ENCODE peak calls at places on chromosomes 2 and 18, in four cellular contexts. I, E, D and T are unnamed samples.

GRCh38 chr2:50014168-50014567 is 859.9 kb upstream of the FSHR start:
- DNase-seq in I (no peak), E (no peak), D (no peak), T (no peak)

GRCh38 chr2:88709117-88709739 is 17.8 kb downstream of the RPIA start:
- DNase-seq in I (no peak), E (no peak), D (no peak), T (no peak)

GRCh38 chr18:23884712-23885375 is 129.7 kb upstream of the TTC39C start:
- DNase-seq in I (no peak), E (no peak), D (no peak), T (peak)

GRCh38 chr18:27645929-27646328 is 460.8 kb upstream of the CHST9 start:
- DNase-seq in I (no peak), E (no peak), D (no peak), T (no peak)

GRCh38 chr2:28544915-28545589 is 49.2 kb downstream of the PLB1 start:
- DNase-seq in I (no peak), E (no peak), D (no peak), T (peak)

GRCh38 chr18:58223717-58224424 is 179.8 kb downstream of the NEDD4L start:
- DNase-seq in I (no peak), E (no peak), D (peak), T (peak)

GRCh38 chr2:240250985-240251847 is 110.8 kb upstream of the OTOS start:
- DNase-seq in I (no peak), E (no peak), D (no peak), T (peak)

GRCh38 chr2:185970148-185970852 is 231.7 kb downstream of the FSIP2 start:
- DNase-seq in I (no peak), E (no peak), D (no peak), T (peak)

GRCh38 chr2:23835988-23836387 is 90.9 kb downstream of the ATAD2B start:
- DNase-seq in I (no peak), E (no peak), D (no peak), T (no peak)

GRCh38 chr2:196291418-196291817 is 120.0 kb upstream of the STK17B start:
- DNase-seq in I (no peak), E (no peak), D (no peak), T (no peak)

GRCh38 chr2:84694088-84694622 is 177.9 kb downstream of the DNAH6 start:
- DNase-seq in I (no peak), E (no peak), D (no peak), T (no peak)

GRCh38 chr2:28163028-28163427 is 229.6 kb upstream of the FOSL2 start:
- DNase-seq in I (no peak), E (no peak), D (no peak), T (no peak)

GRCh38 chr2:174827371-174828369 is 63.4 kb upstream of the CHRNA1 start:
- DNase-seq in I (no peak), E (no peak), D (no peak), T (no peak)

GRCh38 chr2:9710311-9710710 is 79.5 kb upstream of the YWHAQ start:
- DNase-seq in I (no peak), E (no peak), D (no peak), T (no peak)

GRCh38 chr2:15673919-15674636 is 82.4 kb downstream of the DDX1 start:
- DNase-seq in I (no peak), E (no peak), D (no peak), T (peak)

GRCh38 chr2:85399183-85399455 is 11.0 kb downstream of the CAPG start:
- DNase-seq in I (no peak), E (no peak), D (no peak), T (no peak)

GRCh38 chr2:10079192-10079930 is 850 bp downstream of the CYS1 start:
- DNase-seq in I (no peak), E (no peak), D (peak), T (no peak)

GRCh38 chr2:143708682-143709081 is 579.5 kb downstream of the ARHGAP15 start:
- DNase-seq in I (no peak), E (no peak), D (no peak), T (no peak)

GRCh38 chr2:64599469-64599868 is 54.2 kb downstream of the SERTAD2 start:
- DNase-seq in I (no peak), E (no peak), D (no peak), T (peak)

GRCh38 chr2:182946949-182947348 is 80.5 kb upstream of the FRZB start:
- DNase-seq in I (no peak), E (no peak), D (no peak), T (no peak)

GRCh38 chr2:120682654-120683053 is 53.0 kb upstream of the GLI2 start:
- DNase-seq in I (no peak), E (no peak), D (no peak), T (no peak)

GRCh38 chr2:14634223-14634884 is 1.8 kb downstream of the LRATD1 start:
- DNase-seq in I (peak), E (no peak), D (peak), T (peak)

GRCh38 chr2:61275575-61276184 is 113.7 kb downstream of the C2orf74 start:
- DNase-seq in I (no peak), E (no peak), D (no peak), T (no peak)

GRCh38 chr2:219969508-219969907 is 342.1 kb downstream of the SLC4A3 start:
- DNase-seq in I (no peak), E (no peak), D (no peak), T (no peak)

GRCh38 chr2:230738924-230739323 is 26.3 kb downstream of the CAB39 start:
- DNase-seq in I (no peak), E (no peak), D (no peak), T (peak)

GRCh38 chr18:22913861-22914260 is 19.3 kb upstream of the RBBP8 start:
- DNase-seq in I (no peak), E (no peak), D (no peak), T (no peak)

GRCh38 chr2:237590272-237591020 is at the start of gene RAB17:
- DNase-seq in I (no peak), E (no peak), D (no peak), T (peak)

GRCh38 chr18:9066358-9066757 is 36.1 kb upstream of the NDUFV2 start:
- DNase-seq in I (no peak), E (no peak), D (no peak), T (no peak)

GRCh38 chr2:217223222-217223930 is 363.5 kb upstream of the TNP1 start:
- DNase-seq in I (no peak), E (peak), D (no peak), T (no peak)

GRCh38 chr2:95383635-95384027 is 18.9 kb upstream of the FAHD2A start:
- DNase-seq in I (no peak), E (no peak), D (no peak), T (no peak)

GRCh38 chr2:65397122-65397521 is 35.3 kb downstream of the SPRED2 start:
- DNase-seq in I (no peak), E (no peak), D (no peak), T (no peak)

GRCh38 chr18:57194070-57194469 is 47.2 kb downstream of the BOD1L2 start:
- DNase-seq in I (no peak), E (no peak), D (no peak), T (no peak)

GRCh38 chr2:52955079-52955478 is 812.5 kb upstream of the CHAC2 start:
- DNase-seq in I (no peak), E (no peak), D (no peak), T (no peak)

GRCh38 chr2:96138146-96139145 is at the start of gene ASTL:
- DNase-seq in I (no peak), E (no peak), D (peak), T (peak)

GRCh38 chr2:218027426-218028188 is 24.8 kb upstream of the TNS1 start:
- DNase-seq in I (no peak), E (no peak), D (peak), T (no peak)

GRCh38 chr2:216842634-216843033 is 17.2 kb downstream of the TNP1 start:
- DNase-seq in I (no peak), E (no peak), D (no peak), T (no peak)

GRCh38 chr2:223537100-223537499 is 65.1 kb downstream of the SCG2 start:
- DNase-seq in I (no peak), E (no peak), D (no peak), T (no peak)

GRCh38 chr18:74951165-74951760 is 257.7 kb downstream of the PTGR3 start:
- DNase-seq in I (no peak), E (peak), D (no peak), T (peak)

GRCh38 chr2:54941248-54941984 is 108.8 kb downstream of the RTN4 start:
- DNase-seq in I (no peak), E (no peak), D (no peak), T (peak)

GRCh38 chr2:6934329-6934728 is 17.1 kb downstream of the RNF144A start:
- DNase-seq in I (no peak), E (no peak), D (no peak), T (no peak)

GRCh38 chr2:6934758-6935638 is 17.8 kb downstream of the RNF144A start:
- DNase-seq in I (no peak), E (no peak), D (peak), T (no peak)

GRCh38 chr2:6937582-6937981 is 20.4 kb downstream of the RNF144A start:
- DNase-seq in I (no peak), E (no peak), D (peak), T (no peak)

GRCh38 chr2:6940820-6941219 is 23.6 kb downstream of the RNF144A start:
- DNase-seq in I (no peak), E (no peak), D (no peak), T (no peak)

GRCh38 chr2:6937157-6937556 is 19.9 kb downstream of the RNF144A start:
- DNase-seq in I (no peak), E (no peak), D (peak), T (no peak)
- TF ChIP-seq SUZ12 in I (no peak), E (no peak), D (no peak), T (no peak)

DNA sequence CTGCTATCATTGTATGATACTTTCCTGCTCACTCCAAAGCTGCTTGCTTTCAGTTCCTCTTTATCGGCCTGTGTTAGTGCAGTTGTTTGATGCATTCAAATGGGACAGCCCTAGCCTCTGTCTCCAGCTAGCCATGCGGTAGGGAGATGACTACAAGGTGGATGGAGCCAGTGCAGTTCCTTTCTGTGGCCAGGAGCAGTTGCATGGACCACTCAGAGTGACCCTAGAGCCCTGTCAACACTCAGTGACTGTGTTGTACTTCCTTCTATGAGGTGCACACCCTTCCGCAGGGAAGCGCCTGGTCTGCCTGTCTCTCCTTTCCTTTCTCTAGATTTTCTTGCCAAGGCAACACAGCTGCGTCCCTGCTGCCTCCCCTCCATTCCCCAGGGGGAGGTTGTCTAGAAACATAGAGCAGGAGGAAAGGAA is 33.8 kb downstream of the KCNS3 start:
- DNase-seq in I (no peak), E (no peak), D (no peak), T (no peak)
- TF ChIP-seq ZNF274 in I (no peak), E (no peak), D (no peak), T (no peak)

GRCh38 chr18:286515-287310 is 18.9 kb upstream of the THOC1 start:
- DNase-seq in I (no peak), E (no peak), D (no peak), T (peak)

GRCh38 chr18:285817-286216 is 18.0 kb upstream of the THOC1 start:
- DNase-seq in I (no peak), E (no peak), D (no peak), T (no peak)
- TF ChIP-seq SUZ12 in I (no peak), E (no peak), D (no peak), T (no peak)

DNA sequence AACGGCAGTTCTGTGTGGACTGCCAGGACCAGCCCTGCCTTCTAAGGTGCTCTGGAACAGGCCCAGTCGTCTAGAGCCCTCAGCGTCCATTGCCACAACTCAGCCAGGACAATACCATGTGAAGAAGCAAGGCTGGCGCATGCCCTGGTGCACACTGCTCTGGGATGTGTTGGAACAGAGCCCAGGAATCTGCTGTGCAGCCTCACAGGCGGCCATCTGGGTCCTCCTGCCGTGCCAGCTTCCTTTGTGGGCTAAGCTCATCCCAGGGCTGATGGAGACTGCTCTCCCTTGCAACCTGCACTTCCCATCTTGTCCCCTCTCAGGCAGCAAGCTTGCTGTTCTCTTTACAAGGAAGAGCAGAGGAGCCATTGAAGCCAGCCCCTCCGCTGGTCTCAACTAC is 246.4 kb upstream of the PXDN start:
- DNase-seq in I (no peak), E (no peak), D (no peak), T (no peak)
- TF ChIP-seq ZNF274 in I (no peak), E (no peak), D (no peak), T (no peak)

GRCh38 chr2:117470311-117471095 is 344.0 kb upstream of the DDX18 start:
- DNase-seq in I (peak), E (no peak), D (peak), T (peak)
- TF ChIP-seq SUZ12 in I (no peak), E (no peak), D (no peak), T (no peak)

GRCh38 chr2:70088508-70089219 is 1.4 kb downstream of the PCBP1 start:
- DNase-seq in I (no peak), E (no peak), D (no peak), T (peak)
- TF ChIP-seq ZNF274 in I (no peak), E (no peak), D (no peak), T (no peak)